ENCODE peak calls at places on chromosomes 6 and 20, in six cellular contexts. I, V, O, N, T and E are unnamed samples.

GRCh38 chr6:129659590-129660345 is 50.2 kb downstream of the ARHGAP18 start:
- DNase-seq in V (no peak), O (no peak), T (no peak), I (no peak), N (no peak), E (no peak)

GRCh38 chr6:87118054-87118453 is 23.1 kb upstream of the CGA start:
- DNase-seq in I (no peak), N (no peak), O (peak), V (no peak), T (no peak), E (no peak)

GRCh38 chr20:54172532-54172855 is 1.3 kb downstream of the CYP24A1 start:
- DNase-seq in O (no peak), T (no peak), N (no peak), I (no peak), V (no peak), E (no peak)

GRCh38 chr6:111759836-111760785 is 113.1 kb downstream of the FYN start:
- DNase-seq in V (no peak), N (peak), I (no peak), T (peak), O (no peak), E (no peak)

GRCh38 chr6:22007469-22007868 is 289.4 kb downstream of the PRL start:
- DNase-seq in I (no peak), N (no peak), T (no peak), O (no peak), V (no peak), E (no peak)

GRCh38 chr20:46112430-46113020 is 5.6 kb upstream of the CD40 start:
- DNase-seq in V (no peak), N (no peak), O (no peak), T (no peak), I (no peak), E (no peak)

GRCh38 chr6:35903679-35904078 is 17.2 kb downstream of the SRPK1 start:
- DNase-seq in V (no peak), T (no peak), I (no peak), N (no peak), O (no peak), E (no peak)

GRCh38 chr6:50087231-50087954 is 37.7 kb upstream of the DEFB112 start:
- DNase-seq in O (no peak), N (peak), T (no peak), V (no peak), I (no peak), E (no peak)

GRCh38 chr6:149933461-149933860 is 8.4 kb upstream of the ULBP2 start:
- DNase-seq in V (no peak), T (no peak), I (no peak), N (no peak), O (no peak), E (peak)

GRCh38 chr6:41334482-41335023 is 855 bp upstream of the NCR2 start:
- DNase-seq in V (no peak), N (no peak), T (no peak), O (no peak), I (no peak), E (no peak)

GRCh38 chr6:44109212-44109611 is 18.0 kb downstream of the MRPL14 start:
- DNase-seq in O (no peak), T (no peak), I (no peak), N (no peak), V (no peak), E (no peak)

GRCh38 chr20:2171266-2171790 is 69.7 kb downstream of the STK35 start:
- DNase-seq in T (no peak), O (no peak), V (no peak), I (no peak), N (no peak), E (no peak)

GRCh38 chr6:24902782-24903181 is 33.0 kb downstream of the RIPOR2 start:
- DNase-seq in N (peak), I (no peak), T (no peak), O (peak), V (no peak), E (no peak)

GRCh38 chr20:3313681-3314080 is 74.7 kb upstream of the SLC4A11 start:
- DNase-seq in O (no peak), V (no peak), T (no peak), I (no peak), N (no peak), E (no peak)

GRCh38 chr20:61135966-61136365 is 116.1 kb upstream of the CDH4 start:
- DNase-seq in I (no peak), N (no peak), V (no peak), O (no peak), T (no peak), E (peak)

GRCh38 chr6:149246691-149247384 is 70.7 kb upstream of the TAB2 start:
- DNase-seq in I (peak), V (peak), T (no peak), N (no peak), O (no peak), E (no peak)